ENCODE peak calls at places on chromosomes 16 and 17, in six cellular contexts. P, S, H, E, B and A are unnamed samples.
A peak's percentile ranks its signal among the peaks of the same experiment; 100 is the strongest.

GRCh38 chr16:3074860-3075545 is 9.6 kb downstream of the IL32 start:
- DNase-seq in P (no peak), S (no peak), H (no peak), E (no peak), B (no peak), A (no peak)

GRCh38 chr17:58756246-58757161 is 850 bp downstream of the PPM1E start:
- DNase-seq in P (peak; percentile 18), S (no peak), H (peak; percentile 48), E (peak; percentile 24), B (peak; percentile 2), A (peak; percentile 4)

GRCh38 chr17:49108318-49108717 is 24.3 kb upstream of the B4GALNT2 start:
- DNase-seq in P (peak; percentile 61), S (peak; percentile 85), H (no peak), E (no peak), B (peak; percentile 44), A (no peak)

GRCh38 chr16:9874233-9874632 is 308.0 kb downstream of the GRIN2A start:
- DNase-seq in P (peak; percentile 17), S (no peak), H (no peak), E (no peak), B (no peak), A (no peak)

GRCh38 chr16:82185012-82185411 is 15.0 kb upstream of the MPHOSPH6 start:
- DNase-seq in P (no peak), S (no peak), H (no peak), E (no peak), B (no peak), A (no peak)

GRCh38 chr17:48728232-48729231 is at the start of gene HOXB13:
- DNase-seq in P (peak; percentile 68), S (peak; percentile 39), H (peak; percentile 81), E (no peak), B (peak; percentile 85), A (peak; percentile 33)

GRCh38 chr17:49290690-49291326 is 60.2 kb upstream of the PHOSPHO1 start:
- DNase-seq in P (peak; percentile 29), S (peak; percentile 42), H (no peak), E (no peak), B (peak; percentile 49), A (peak; percentile 13)

GRCh38 chr17:81241648-81242420 is 2.7 kb downstream of the NDUFAF8 start:
- DNase-seq in P (peak; percentile 75), S (peak; percentile 13), H (peak; percentile 91), E (peak; percentile 72), B (peak; percentile 54), A (peak; percentile 49)

GRCh38 chr17:6573982-6574688 is 17.8 kb upstream of the PITPNM3 start:
- DNase-seq in P (no peak), S (no peak), H (no peak), E (no peak), B (no peak), A (no peak)

GRCh38 chr16:87350681-87351319 is 32.8 kb downstream of the FBXO31 start:
- DNase-seq in P (no peak), S (peak; percentile 43), H (no peak), E (no peak), B (peak; percentile 30), A (no peak)

GRCh38 chr17:75271955-75272847 is 1.2 kb upstream of the MIF4GD start:
- DNase-seq in P (no peak), S (peak; percentile 65), H (peak; percentile 52), E (no peak), B (no peak), A (no peak)

GRCh38 chr16:49857423-49858181 is 1.7 kb upstream of the ZNF423 start:
- DNase-seq in P (peak; percentile 93), S (peak; percentile 11), H (peak; percentile 88), E (peak; percentile 66), B (peak; percentile 58), A (peak; percentile 75)

GRCh38 chr17:81059026-81059425 is 24.1 kb downstream of the BAIAP2 start:
- DNase-seq in P (no peak), S (no peak), H (no peak), E (no peak), B (no peak), A (no peak)

GRCh38 chr17:7982171-7982570 is 20.2 kb upstream of the GUCY2D start:
- DNase-seq in P (no peak), S (peak; percentile 78), H (peak; percentile 12), E (no peak), B (no peak), A (no peak)

GRCh38 chr17:30550512-30551273 is 73.5 kb downstream of the GOSR1 start:
- DNase-seq in P (no peak), S (peak; percentile 19), H (no peak), E (no peak), B (peak; percentile 14), A (no peak)

GRCh38 chr17:55740515-55741352 is 10.1 kb upstream of the PCTP start:
- DNase-seq in P (no peak), S (no peak), H (no peak), E (no peak), B (no peak), A (no peak)

GRCh38 chr17:53655591-53655990 is 167.1 kb upstream of the KIF2B start:
- DNase-seq in P (peak; percentile 10), S (peak; percentile 25), H (no peak), E (no peak), B (peak; percentile 18), A (no peak)

GRCh38 chr17:50831430-50832064 is 3.8 kb upstream of the WFIKKN2 start:
- DNase-seq in P (peak; percentile 42), S (no peak), H (peak; percentile 64), E (no peak), B (no peak), A (no peak)

GRCh38 chr17:29623283-29623647 is 553 bp upstream of the CORO6 start:
- DNase-seq in P (no peak), S (no peak), H (no peak), E (no peak), B (no peak), A (peak; percentile 55)

GRCh38 chr16:22225060-22225459 is 19.0 kb downstream of the EEF2K start:
- DNase-seq in P (no peak), S (no peak), H (peak; percentile 51), E (no peak), B (no peak), A (no peak)

GRCh38 chr17:72515291-72516065 is 394.7 kb downstream of the SOX9 start:
- DNase-seq in P (peak; percentile 31), S (peak; percentile 65), H (no peak), E (no peak), B (no peak), A (no peak)

GRCh38 chr17:62085511-62086408 is 20.7 kb upstream of the MED13 start:
- DNase-seq in P (no peak), S (peak; percentile 62), H (no peak), E (no peak), B (no peak), A (no peak)

GRCh38 chr17:46764709-46765401 is 53.6 kb downstream of the WNT3 start:
- DNase-seq in P (peak; percentile 64), S (peak; percentile 86), H (no peak), E (no peak), B (peak; percentile 32), A (no peak)

GRCh38 chr17:8126306-8127066 is 2.6 kb upstream of the HES7 start:
- DNase-seq in P (peak; percentile 45), S (peak; percentile 52), H (peak; percentile 75), E (peak; percentile 59), B (peak; percentile 65), A (no peak)

GRCh38 chr16:13414154-13414553 is 505.8 kb upstream of the ERCC4 start:
- DNase-seq in P (no peak), S (no peak), H (no peak), E (no peak), B (no peak), A (no peak)

GRCh38 chr17:17696871-17697633 is 15.8 kb downstream of the RAI1 start:
- DNase-seq in P (no peak), S (no peak), H (no peak), E (no peak), B (no peak), A (peak; percentile 61)

GRCh38 chr16:89170346-89171215 is 967 bp upstream of the CDH15 start:
- DNase-seq in P (peak; percentile 60), S (no peak), H (peak; percentile 91), E (no peak), B (no peak), A (no peak)

GRCh38 chr17:3761061-3761917 is 37.6 kb downstream of the HASPIN start:
- DNase-seq in P (no peak), S (no peak), H (no peak), E (no peak), B (no peak), A (no peak)

DNA sequence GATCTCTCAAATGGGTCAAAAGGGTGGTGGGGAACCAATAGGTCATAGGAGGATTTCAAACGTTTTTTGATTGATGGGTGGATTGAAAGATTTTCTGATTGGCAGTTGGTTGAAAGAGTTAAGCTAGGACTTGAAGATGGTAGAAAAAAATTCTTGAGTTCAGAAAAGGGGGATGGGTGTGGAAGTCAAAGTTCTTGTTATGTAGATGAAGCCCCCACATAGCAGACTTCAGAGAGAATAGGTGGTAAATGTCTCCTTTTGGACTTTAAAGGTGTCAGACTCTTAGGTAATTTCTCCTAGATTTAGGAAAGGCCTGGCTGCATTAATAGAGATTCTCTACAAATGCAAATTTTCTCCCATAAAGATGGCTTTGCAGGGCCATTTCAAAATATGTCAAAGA is 163.3 kb downstream of the HS3ST4 start:
- DNase-seq in P (peak; percentile 87), S (no peak), H (no peak), E (no peak), B (no peak), A (no peak)
- H2BK120ac ChIP-seq in P (peak overlapping the region; percentile 98), S (no peak overlapping the region), H (no peak overlapping the region), E (no peak overlapping the region), B (no peak overlapping the region), A (no peak overlapping the region)

GRCh38 chr17:980406-981291 is 1.1 kb upstream of the NXN start:
- DNase-seq in P (peak; percentile 90), S (peak; percentile 82), H (peak; percentile 89), E (peak; percentile 79), B (peak; percentile 91), A (peak; percentile 96)
- H2BK120ac ChIP-seq in P (no peak overlapping the region), S (no peak overlapping the region), H (no peak overlapping the region), E (no peak overlapping the region), B (no peak overlapping the region), A (no peak overlapping the region)

DNA sequence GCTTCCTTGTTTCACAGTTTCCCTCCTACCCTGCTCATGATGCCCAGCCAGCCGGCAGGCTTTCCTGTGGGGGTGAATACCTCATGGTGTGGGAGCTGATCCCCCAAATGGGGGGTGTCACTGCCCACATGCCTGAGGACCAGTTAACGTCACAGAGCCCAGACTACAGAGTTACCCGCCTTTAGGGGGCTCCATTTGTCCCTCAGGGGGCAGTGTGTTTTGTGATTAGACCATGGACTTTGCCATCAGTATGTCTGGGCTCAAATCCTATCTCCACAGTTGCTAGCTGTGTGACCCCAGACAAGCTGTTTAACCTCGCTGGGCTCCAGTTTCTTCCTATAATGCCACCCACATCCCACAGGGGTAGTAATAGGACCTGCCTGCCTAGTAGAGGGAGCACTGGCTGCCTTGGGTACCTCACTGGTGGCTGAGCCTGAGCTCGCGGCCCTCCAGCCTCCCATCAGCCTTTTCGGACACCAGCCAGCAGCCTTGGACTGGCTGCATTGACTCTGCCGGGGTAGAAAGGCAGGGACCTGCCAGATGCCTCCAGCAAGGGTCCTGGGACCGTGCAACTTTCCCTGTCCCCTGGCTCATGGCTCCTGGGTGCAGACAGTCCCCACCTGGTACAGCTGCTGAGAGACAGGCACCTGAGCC is 87.5 kb upstream of the GSE1 start:
- DNase-seq in P (no peak), S (no peak), H (no peak), E (no peak), B (no peak), A (peak; percentile 60)
- H2BK120ac ChIP-seq in P (no peak overlapping the region), S (peak overlapping the region; percentile 56), H (no peak overlapping the region), E (peak overlapping the region; percentile 44), B (no peak overlapping the region), A (peak overlapping the region; percentile 87)

DNA sequence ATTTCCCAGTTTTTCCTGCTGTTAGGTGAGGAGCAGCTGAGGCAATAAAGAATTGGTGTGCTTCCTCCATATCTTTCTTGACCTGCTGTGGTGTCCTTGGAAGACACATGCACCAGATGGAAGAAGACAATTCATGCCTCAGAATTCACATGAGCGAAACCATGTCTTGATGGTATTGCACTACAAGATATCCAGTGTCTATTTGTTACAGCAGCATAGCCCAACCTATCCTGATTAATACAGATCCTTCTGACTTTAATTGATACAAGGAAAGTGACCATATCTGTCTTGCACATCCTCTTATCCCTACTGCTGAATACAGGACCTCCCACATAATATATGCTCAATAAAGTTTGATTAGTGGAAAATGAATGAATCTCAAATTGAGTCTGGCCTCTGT is 9.1 kb upstream of the TOX3 start:
- DNase-seq in P (no peak), S (no peak), H (no peak), E (no peak), B (no peak), A (no peak)
- H2BK120ac ChIP-seq in P (no peak overlapping the region), S (no peak overlapping the region), H (no peak overlapping the region), E (no peak overlapping the region), B (no peak overlapping the region), A (no peak overlapping the region)